ENCODE peak calls at places on chromosomes 11 and 22, in eight cellular contexts. Y, U, B, X, K, C, H and F are unnamed samples. For H3K4me1, the result is how much of the 10 kb centered on the place peaks cover.

GRCh38 chr22:28021116-28021997 is 102.3 kb upstream of the PITPNB start:
- DNase-seq in Y (peak), U (no peak), B (peak), X (no peak), K (no peak), C (no peak), H (peak), F (no peak)

GRCh38 chr11:41497974-41498373 is 38.5 kb upstream of the LRRC4C start:
- DNase-seq in Y (no peak), U (peak), B (no peak), X (no peak), K (no peak), C (no peak), H (no peak), F (no peak)

GRCh38 chr22:29353286-29353685 is 35.1 kb downstream of the AP1B1 start:
- DNase-seq in Y (no peak), U (no peak), B (no peak), X (no peak), K (no peak), C (no peak), H (peak), F (no peak)

GRCh38 chr11:78354741-78355705 is 62.6 kb downstream of the GAB2 start:
- DNase-seq in Y (no peak), U (no peak), B (no peak), X (no peak), K (no peak), C (no peak), H (no peak), F (no peak)

GRCh38 chr11:57425565-57426438 is 1.1 kb downstream of the SLC43A3 start:
- DNase-seq in Y (peak), U (peak), B (peak), X (no peak), K (no peak), C (peak), H (peak), F (peak)

GRCh38 chr11:65847746-65848145 is 10.2 kb downstream of the CFL1 start:
- DNase-seq in Y (no peak), U (no peak), B (no peak), X (no peak), K (no peak), C (no peak), H (no peak), F (no peak)

GRCh38 chr11:65107751-65108468 is 3.8 kb upstream of the TM7SF2 start:
- DNase-seq in Y (no peak), U (no peak), B (no peak), X (no peak), K (no peak), C (no peak), H (no peak), F (no peak)

GRCh38 chr11:68040121-68040956 is 1.5 kb downstream of the TCIRG1 start:
- DNase-seq in Y (peak), U (peak), B (peak), X (peak), K (peak), C (peak), H (peak), F (peak)

GRCh38 chr11:44575288-44575672 is 9.8 kb downstream of the CD82 start:
- DNase-seq in Y (no peak), U (peak), B (no peak), X (no peak), K (no peak), C (peak), H (peak), F (no peak)

GRCh38 chr22:46726066-46726985 is 11.7 kb downstream of the CERK start:
- DNase-seq in Y (no peak), U (no peak), B (peak), X (no peak), K (no peak), C (no peak), H (peak), F (no peak)

GRCh38 chr11:20049231-20049630 is 111.0 kb downstream of the DBX1 start:
- DNase-seq in Y (peak), U (peak), B (no peak), X (no peak), K (no peak), C (no peak), H (no peak), F (no peak)

GRCh38 chr11:112174789-112175595 is at the start of gene BCO2:
- DNase-seq in Y (peak), U (peak), B (peak), X (no peak), K (peak), C (peak), H (peak), F (peak)

GRCh38 chr11:85759915-85760314 is 51.0 kb downstream of the SYTL2 start:
- DNase-seq in Y (no peak), U (peak), B (no peak), X (no peak), K (peak), C (peak), H (no peak), F (no peak)

GRCh38 chr11:96154802-96155520 is 188.0 kb downstream of the MAML2 start:
- DNase-seq in Y (no peak), U (peak), B (no peak), X (no peak), K (peak), C (peak), H (no peak), F (no peak)

GRCh38 chr11:8765294-8765693 is 82.7 kb downstream of the RPL27A start:
- DNase-seq in Y (no peak), U (peak), B (no peak), X (no peak), K (peak), C (peak), H (no peak), F (no peak)

GRCh38 chr11:73292481-73292880 is 15.6 kb upstream of the ARHGEF17 start:
- DNase-seq in Y (no peak), U (peak), B (no peak), X (no peak), K (no peak), C (no peak), H (peak), F (no peak)

GRCh38 chr11:66327171-66328035 is 8.8 kb downstream of the RIN1 start:
- DNase-seq in Y (no peak), U (peak), B (no peak), X (no peak), K (no peak), C (peak), H (no peak), F (no peak)

GRCh38 chr11:27807594-27807993 is 107.3 kb upstream of the BDNF start:
- DNase-seq in Y (no peak), U (peak), B (no peak), X (no peak), K (peak), C (peak), H (no peak), F (no peak)

GRCh38 chr11:74288911-74289310 is 22.5 kb downstream of the P4HA3 start:
- DNase-seq in Y (no peak), U (peak), B (no peak), X (no peak), K (no peak), C (no peak), H (no peak), F (no peak)

GRCh38 chr11:32829680-32830412 is at the start of gene PRRG4:
- DNase-seq in Y (peak), U (peak), B (peak), X (peak), K (peak), C (peak), H (peak), F (peak)

GRCh38 chr11:17244046-17244445 is 32.5 kb upstream of the NUCB2 start:
- DNase-seq in Y (no peak), U (no peak), B (no peak), X (no peak), K (no peak), C (no peak), H (no peak), F (no peak)

GRCh38 chr22:46574993-46575914 is 37.8 kb upstream of the CELSR1 start:
- DNase-seq in Y (no peak), U (no peak), B (peak), X (no peak), K (peak), C (no peak), H (peak), F (no peak)

GRCh38 chr11:14443642-14444041 is 56.0 kb downstream of the COPB1 start:
- DNase-seq in Y (no peak), U (peak), B (no peak), X (no peak), K (peak), C (peak), H (peak), F (no peak)

GRCh38 chr11:24524156-24524555 is 27.3 kb downstream of the LUZP2 start:
- DNase-seq in Y (no peak), U (peak), B (no peak), X (no peak), K (no peak), C (peak), H (no peak), F (no peak)

GRCh38 chr11:65559535-65559934 is 1.4 kb upstream of the LTBP3 start:
- DNase-seq in Y (no peak), U (no peak), B (no peak), X (peak), K (no peak), C (no peak), H (no peak), F (no peak)

GRCh38 chr11:2091112-2091746 is 48.0 kb downstream of the IGF2 start:
- DNase-seq in Y (no peak), U (no peak), B (no peak), X (no peak), K (no peak), C (no peak), H (peak), F (peak)

GRCh38 chr22:19045094-19045493 is 77.1 kb downstream of the DGCR2 start:
- DNase-seq in Y (no peak), U (no peak), B (no peak), X (no peak), K (no peak), C (peak), H (no peak), F (no peak)

GRCh38 chr11:126415128-126415527 is 59.6 kb downstream of the ST3GAL4 start:
- DNase-seq in Y (peak), U (peak), B (peak), X (no peak), K (no peak), C (peak), H (no peak), F (peak)

GRCh38 chr22:44496305-44496704 is 1.7 kb downstream of the RTL6 start:
- DNase-seq in Y (no peak), U (no peak), B (no peak), X (no peak), K (no peak), C (no peak), H (no peak), F (no peak)

GRCh38 chr22:28942801-28943500 is 59.6 kb downstream of the ZNRF3 start:
- DNase-seq in Y (no peak), U (no peak), B (no peak), X (no peak), K (no peak), C (no peak), H (no peak), F (no peak)

GRCh38 chr11:71204294-71204693 is 48.1 kb downstream of the SHANK2 start:
- DNase-seq in Y (no peak), U (no peak), B (no peak), X (no peak), K (no peak), C (no peak), H (no peak), F (no peak)

GRCh38 chr11:102328748-102329147 is 11.5 kb downstream of the BIRC3 start:
- DNase-seq in Y (no peak), U (no peak), B (no peak), X (no peak), K (no peak), C (no peak), H (no peak), F (no peak)

GRCh38 chr11:64357904-64358535 is 942 bp upstream of the RPS6KA4 start:
- DNase-seq in Y (no peak), U (peak), B (no peak), X (no peak), K (peak), C (no peak), H (no peak), F (no peak)

GRCh38 chr11:114160884-114161283 is 101.4 kb downstream of the ZBTB16 start:
- DNase-seq in Y (no peak), U (no peak), B (no peak), X (no peak), K (no peak), C (no peak), H (no peak), F (no peak)

GRCh38 chr11:118042791-118043190 is 34.1 kb upstream of the TMPRSS4 start:
- DNase-seq in Y (no peak), U (no peak), B (no peak), X (no peak), K (no peak), C (no peak), H (no peak), F (no peak)

GRCh38 chr11:133946541-133947297 is 10.0 kb downstream of the IGSF9B start:
- DNase-seq in Y (no peak), U (no peak), B (peak), X (no peak), K (no peak), C (no peak), H (no peak), F (peak)
- H3K4me1 ChIP-seq in Y (under half), U (under half), B (half or more), X (half or more), K (under half), C (under half), H (under half), F (half or more)

DNA sequence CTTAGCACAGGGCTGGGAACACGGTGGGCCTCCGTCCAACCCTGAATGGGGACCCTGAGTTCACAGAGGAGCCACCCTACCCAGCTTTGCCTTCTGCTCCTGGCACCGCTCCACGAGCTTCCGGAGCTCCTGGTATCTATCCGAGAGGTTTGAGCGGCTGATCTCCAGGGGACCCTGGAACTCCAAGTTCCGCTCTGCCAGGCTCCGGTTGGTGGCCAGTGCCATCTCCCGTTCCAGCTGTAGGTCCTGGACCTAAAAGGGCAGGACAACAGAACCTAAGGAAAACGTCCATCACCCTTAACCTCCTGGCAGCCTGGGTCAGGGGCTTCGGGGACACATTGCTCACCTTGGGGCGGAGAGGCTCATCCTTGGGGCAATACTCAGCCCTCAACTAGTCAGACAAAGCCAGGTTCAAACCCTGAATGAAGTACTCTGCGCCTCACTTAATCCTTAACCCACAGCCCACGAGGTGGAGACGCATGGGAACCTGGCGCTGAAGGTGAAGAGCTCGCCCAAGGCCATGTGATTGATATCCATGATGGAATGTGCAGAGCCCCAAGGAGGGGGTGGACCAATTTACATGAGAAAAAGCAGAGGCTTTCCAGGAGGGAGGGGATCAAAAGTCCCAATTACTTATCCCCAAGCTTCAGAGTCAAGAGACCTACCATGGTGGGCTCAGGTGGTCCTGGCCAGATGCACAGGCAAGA is 27.1 kb downstream of the VPS37C start:
- DNase-seq in Y (no peak), U (no peak), B (no peak), X (no peak), K (no peak), C (no peak), H (peak), F (no peak)
- H3K4me1 ChIP-seq in Y (under half), U (under half), B (under half), X (under half), K (under half), C (under half), H (under half), F (under half)

DNA sequence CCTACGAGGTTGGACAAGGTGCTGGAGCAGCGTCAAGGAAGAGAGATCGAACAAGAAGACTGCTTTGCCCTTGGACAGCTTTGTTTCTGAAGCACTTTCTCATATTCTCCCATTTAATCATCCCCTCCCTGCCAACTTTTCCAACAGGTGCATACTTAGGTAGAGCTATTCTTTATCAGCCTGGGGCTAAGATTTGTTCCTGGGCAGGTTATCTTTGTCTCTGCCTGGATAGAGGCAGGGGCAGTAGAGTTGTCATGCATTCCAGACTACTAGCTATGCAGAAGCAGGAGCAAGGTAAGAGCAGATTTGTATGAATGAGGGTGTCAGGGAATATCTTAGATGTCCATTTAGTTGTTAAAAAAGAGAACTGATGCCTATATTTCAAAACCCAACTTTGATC is 82.3 kb downstream of the PTPRJ start:
- DNase-seq in Y (no peak), U (no peak), B (no peak), X (no peak), K (no peak), C (no peak), H (no peak), F (no peak)
- H3K4me1 ChIP-seq in Y (under half), U (under half), B (under half), X (under half), K (half or more), C (under half), H (under half), F (under half)

GRCh38 chr11:34111722-34112270 is 6.4 kb downstream of the NAT10 start:
- DNase-seq in Y (no peak), U (no peak), B (no peak), X (no peak), K (no peak), C (no peak), H (no peak), F (no peak)

GRCh38 chr11:34104680-34105078 is 750 bp upstream of the NAT10 start:
- DNase-seq in Y (no peak), U (no peak), B (no peak), X (no peak), K (no peak), C (no peak), H (no peak), F (no peak)

GRCh38 chr11:34105079-34105956 is at the start of gene NAT10:
- DNase-seq in Y (peak), U (peak), B (peak), X (peak), K (peak), C (peak), H (peak), F (peak)

GRCh38 chr11:34105957-34106504 is 602 bp downstream of the NAT10 start:
- DNase-seq in Y (no peak), U (peak), B (no peak), X (no peak), K (no peak), C (peak), H (no peak), F (no peak)
- H3K4me1 ChIP-seq in Y (under half), U (under half), B (under half), X (under half), K (under half), C (under half), H (under half), F (under half)